ENCODE peak calls at places on chromosomes 16 and 17, in four cellular contexts. F is IMR-90, G is mammary epithelial cell, S is neural progenitor cell. H is an unnamed sample.

GRCh38 chr16:62033065-62033464 is 3.2 kb downstream of the CDH8 start:
- DNase-seq in F (no peak), G (no peak), S (peak), H (no peak)

GRCh38 chr17:67152824-67153223 is 92.2 kb downstream of the HELZ start:
- DNase-seq in F (no peak), G (no peak), S (no peak), H (no peak)

GRCh38 chr17:21705021-21705601 is 12.8 kb downstream of the KCNJ18 start:
- DNase-seq in F (no peak), G (no peak), S (no peak), H (no peak)

GRCh38 chr16:13168091-13168572 is 266.7 kb downstream of the SHISA9 start:
- DNase-seq in F (no peak), G (peak), S (peak), H (no peak)

GRCh38 chr17:30290696-30291570 is 811 bp downstream of the BLMH start:
- DNase-seq in F (peak), G (peak), S (peak), H (peak)

GRCh38 chr16:52533296-52533695 is 13.6 kb downstream of the TOX3 start:
- DNase-seq in F (no peak), G (no peak), S (no peak), H (no peak)

GRCh38 chr17:41521574-41522261 is 3.0 kb upstream of the KRT15 start:
- DNase-seq in F (peak), G (peak), S (no peak), H (peak)

GRCh38 chr16:89300311-89300975 is 82.9 kb downstream of the ZNF778 start:
- DNase-seq in F (peak), G (no peak), S (no peak), H (peak)

GRCh38 chr17:64005734-64006167 is 7.6 kb downstream of the PRR29 start:
- DNase-seq in F (no peak), G (no peak), S (no peak), H (no peak)

GRCh38 chr17:63911657-63912100 is 621 bp upstream of the CSHL1 start:
- DNase-seq in F (peak), G (no peak), S (peak), H (peak)

GRCh38 chr17:4206945-4207344 is 56.8 kb downstream of the ANKFY1 start:
- DNase-seq in F (no peak), G (no peak), S (no peak), H (peak)

GRCh38 chr17:1011138-1011537 is 14.2 kb downstream of the TIMM22 start:
- DNase-seq in F (no peak), G (no peak), S (no peak), H (no peak)

GRCh38 chr16:90047714-90048346 is 28.6 kb upstream of the DBNDD1 start:
- DNase-seq in F (no peak), G (no peak), S (no peak), H (no peak)

GRCh38 chr17:65576939-65577338 is 15.5 kb upstream of the AXIN2 start:
- DNase-seq in F (no peak), G (no peak), S (peak), H (no peak)

GRCh38 chr17:2931426-2931825 is 132.0 kb downstream of the OR1D5 start:
- DNase-seq in F (no peak), G (no peak), S (peak), H (no peak)

GRCh38 chr17:67990909-67991308 is 5.4 kb downstream of the C17orf58 start:
- DNase-seq in F (no peak), G (no peak), S (no peak), H (no peak)

GRCh38 chr16:78211951-78212350 is 112.5 kb downstream of the WWOX start:
- DNase-seq in F (no peak), G (peak), S (no peak), H (no peak)

GRCh38 chr16:73107371-73107770 is 59.4 kb upstream of the ZFHX3 start:
- DNase-seq in F (no peak), G (no peak), S (no peak), H (no peak)

GRCh38 chr17:72587156-72587555 is 466.3 kb downstream of the SOX9 start:
- DNase-seq in F (no peak), G (peak), S (no peak), H (no peak)

GRCh38 chr17:59028328-59028727 is 78.4 kb downstream of the TRIM37 start:
- DNase-seq in F (no peak), G (no peak), S (no peak), H (no peak)

GRCh38 chr17:59024916-59025315 is 81.8 kb downstream of the TRIM37 start:
- DNase-seq in F (no peak), G (no peak), S (no peak), H (no peak)

GRCh38 chr17:59030811-59031210 is 75.9 kb downstream of the TRIM37 start:
- DNase-seq in F (no peak), G (no peak), S (no peak), H (no peak)

GRCh38 chr17:59026176-59026939 is 80.3 kb downstream of the TRIM37 start:
- DNase-seq in F (no peak), G (no peak), S (no peak), H (no peak)

GRCh38 chr17:59027750-59028149 is 78.9 kb downstream of the TRIM37 start:
- DNase-seq in F (no peak), G (no peak), S (no peak), H (no peak)
- H3K9ac ChIP-seq in F (no peak), G (no peak), S (no peak), H (no peak)

GRCh38 chr17:28712037-28712704 is 483 bp upstream of the PROCA1 start:
- DNase-seq in F (no peak), G (no peak), S (peak), H (no peak)
- H2AFZ ChIP-seq in F (peak), G (no peak), S (no peak), H (no peak)

GRCh38 chr16:85220125-85220839 is 108.0 kb upstream of the CIBAR2 start:
- DNase-seq in F (peak), G (peak), S (no peak), H (peak)
- H3K4me2 ChIP-seq in F (peak), G (peak), S (peak), H (peak)

GRCh38 chr16:22630242-22630641 is 119.6 kb downstream of the NPIPB5 start:
- DNase-seq in F (no peak), G (no peak), S (no peak), H (no peak)

GRCh38 chr16:22633280-22633679 is 122.6 kb downstream of the NPIPB5 start:
- DNase-seq in F (no peak), G (no peak), S (no peak), H (no peak)

GRCh38 chr16:22632621-22633020 is 121.9 kb downstream of the NPIPB5 start:
- DNase-seq in F (no peak), G (no peak), S (no peak), H (no peak)

GRCh38 chr16:22628994-22629393 is 118.3 kb downstream of the NPIPB5 start:
- DNase-seq in F (no peak), G (no peak), S (no peak), H (no peak)

GRCh38 chr16:22631264-22631663 is 120.6 kb downstream of the NPIPB5 start:
- DNase-seq in F (no peak), G (no peak), S (no peak), H (no peak)
- H3K9ac ChIP-seq in F (no peak), G (no peak), S (no peak), H (no peak)

GRCh38 chr17:37844158-37844976 is 79.8 kb upstream of the TBC1D3K start:
- DNase-seq in F (peak), G (peak), S (peak), H (peak)
- H2AFZ ChIP-seq in F (peak), G (no peak), S (peak), H (peak)

GRCh38 chr17:10013360-10014112 is 108.5 kb upstream of the RCVRN start:
- DNase-seq in F (peak), G (no peak), S (no peak), H (no peak)
- H3K4me2 ChIP-seq in F (no peak), G (no peak), S (no peak), H (no peak)

GRCh38 chr17:49969794-49970389 is 902 bp downstream of the DLX4 start:
- DNase-seq in F (no peak), G (no peak), S (no peak), H (no peak)
- H3K9ac ChIP-seq in F (no peak), G (no peak), S (no peak), H (no peak)